ENCODE peak calls at places on chromosomes 4 and X, in nine cellular contexts. P, O, T, R, A, W, I, C and Q are unnamed samples.
A peak's percentile ranks its signal among the peaks of the same experiment; 100 is the strongest.

GRCh38 chr4:150164055-150164454 is 85.8 kb downstream of the DCLK2 start:
- DNase-seq in T (no peak), P (no peak), O (no peak), I (no peak), R (no peak), A (no peak), C (no peak), W (no peak), Q (no peak)

GRCh38 chrX:41449615-41450014 is 2.5 kb downstream of the NYX start:
- DNase-seq in R (no peak), P (peak; percentile 42), O (peak; percentile 58), I (no peak), W (no peak), T (no peak), C (no peak), A (peak; percentile 28), Q (no peak)

GRCh38 chr4:2416564-2417195 is 1.8 kb downstream of the ZFYVE28 start:
- DNase-seq in W (peak; percentile 45), R (peak; percentile 30), I (peak; percentile 81), A (no peak), C (no peak), P (peak; percentile 59), T (no peak), O (peak; percentile 69), Q (peak; percentile 72)

GRCh38 chr4:98626350-98626749 is 32.1 kb downstream of the TSPAN5 start:
- DNase-seq in P (peak; percentile 93), C (no peak), R (no peak), O (peak; percentile 76), T (peak; percentile 88), A (peak; percentile 96), I (peak; percentile 70), W (no peak), Q (no peak)

GRCh38 chrX:9681422-9681821 is 84.2 kb downstream of the GPR143 start:
- DNase-seq in C (no peak), O (peak; percentile 85), I (no peak), R (no peak), P (peak; percentile 3), W (no peak), A (peak; percentile 68), T (no peak), Q (no peak)

GRCh38 chr4:78634011-78634664 is 82.6 kb downstream of the ANXA3 start:
- DNase-seq in O (peak; percentile 36), W (no peak), I (no peak), P (peak; percentile 43), A (peak; percentile 47), C (no peak), R (no peak), T (no peak), Q (no peak)

GRCh38 chr4:145180298-145181090 is at the start of gene OTUD4:
- DNase-seq in T (peak; percentile 39), I (peak; percentile 96), O (peak; percentile 96), P (peak; percentile 98), R (peak; percentile 93), C (peak; percentile 95), W (peak; percentile 92), A (peak; percentile 93), Q (peak; percentile 98)

GRCh38 chr4:140856692-140857091 is 100.5 kb upstream of the TBC1D9 start:
- DNase-seq in A (peak; percentile 86), T (no peak), O (peak; percentile 36), W (no peak), I (peak; percentile 60), C (no peak), P (peak; percentile 80), R (no peak), Q (no peak)

GRCh38 chr4:26787461-26788340 is 72.9 kb upstream of the STIM2 start:
- DNase-seq in W (no peak), P (peak; percentile 70), I (peak; percentile 70), O (peak; percentile 35), T (no peak), C (peak; percentile 75), A (peak; percentile 79), R (peak; percentile 29), Q (no peak)

GRCh38 chr4:64465263-64465662 is 56.0 kb upstream of the TECRL start:
- DNase-seq in I (no peak), T (no peak), O (no peak), W (no peak), P (no peak), A (no peak), R (no peak), C (no peak), Q (no peak)

GRCh38 chrX:4263005-4263404 is 549.6 kb upstream of the PRKX start:
- DNase-seq in P (peak; percentile 2), O (no peak), R (no peak), I (no peak), T (no peak), A (no peak), C (no peak), W (no peak), Q (no peak)

GRCh38 chr4:68175562-68176155 is 46.0 kb upstream of the TMPRSS11F start:
- DNase-seq in A (peak; percentile 32), P (peak; percentile 71), W (peak; percentile 62), C (peak; percentile 29), T (peak; percentile 25), O (peak; percentile 60), R (no peak), I (peak; percentile 28), Q (no peak)

GRCh38 chr4:189001283-189001970 is 862.2 kb downstream of the TRIML1 start:
- DNase-seq in P (no peak), O (no peak), R (no peak), W (no peak), T (no peak), C (no peak), I (no peak), A (no peak), Q (no peak)

DNA sequence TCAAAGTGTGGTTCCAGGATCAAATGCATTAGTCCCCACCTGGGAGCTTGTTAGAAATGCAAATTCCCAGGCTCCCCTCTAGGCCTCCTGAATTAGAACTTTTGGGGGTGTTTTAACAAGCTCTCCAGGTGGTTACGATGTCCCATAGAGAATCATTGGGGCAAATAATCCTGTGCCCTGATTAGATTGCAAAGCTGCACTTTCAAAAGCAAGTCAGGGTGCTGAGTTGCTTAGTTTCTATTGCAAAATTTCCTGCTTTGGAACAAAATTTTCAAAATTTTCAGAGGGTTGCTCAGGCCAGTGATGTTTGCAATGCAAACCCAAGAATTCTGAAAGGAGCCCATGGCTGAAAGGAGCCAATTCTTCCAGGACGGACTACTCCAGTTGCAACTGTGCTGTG is 71.0 kb downstream of the MGST2 start:
- DNase-seq in P (peak; percentile 43), I (no peak), A (no peak), R (no peak), O (no peak), W (no peak), T (no peak), C (no peak), Q (no peak)
- H3K4me1 ChIP-seq in P (peaks cover 13% of the 10 kb centered on the region), I (peaks cover 6% of the 10 kb centered on the region), A (peaks cover 28% of the 10 kb centered on the region), R (peaks cover 7% of the 10 kb centered on the region), O (peaks cover 8% of the 10 kb centered on the region), W (peaks cover 22% of the 10 kb centered on the region), T (peaks cover 3% of the 10 kb centered on the region), C (peaks cover 31% of the 10 kb centered on the region), Q (peaks cover 47% of the 10 kb centered on the region)

GRCh38 chrX:7055386-7056137 is 92.0 kb upstream of the STS start:
- DNase-seq in O (no peak), C (no peak), P (no peak), T (no peak), W (no peak), I (no peak), A (no peak), R (no peak), Q (no peak)

GRCh38 chrX:7059214-7059838 is 88.2 kb upstream of the STS start:
- DNase-seq in C (no peak), P (no peak), O (no peak), A (no peak), W (no peak), I (no peak), R (no peak), T (no peak), Q (no peak)

GRCh38 chrX:7052541-7052940 is 95.0 kb upstream of the STS start:
- DNase-seq in O (no peak), W (no peak), P (no peak), T (no peak), R (no peak), C (no peak), A (no peak), I (no peak), Q (no peak)

GRCh38 chrX:7060444-7060843 is 87.1 kb upstream of the STS start:
- DNase-seq in W (no peak), I (no peak), R (no peak), A (no peak), T (no peak), C (no peak), P (no peak), O (no peak), Q (no peak)

GRCh38 chrX:7054219-7055206 is 93.0 kb upstream of the STS start:
- DNase-seq in P (no peak), A (no peak), C (no peak), T (no peak), R (no peak), O (no peak), I (no peak), W (no peak), Q (no peak)
- H3K4me1 ChIP-seq in P (no peaks in the 10 kb centered on the region), A (no peaks in the 10 kb centered on the region), C (no peaks in the 10 kb centered on the region), T (no peaks in the 10 kb centered on the region), R (no peaks in the 10 kb centered on the region), O (no peaks in the 10 kb centered on the region), I (no peaks in the 10 kb centered on the region), W (peaks cover 2% of the 10 kb centered on the region), Q (no peaks in the 10 kb centered on the region)

DNA sequence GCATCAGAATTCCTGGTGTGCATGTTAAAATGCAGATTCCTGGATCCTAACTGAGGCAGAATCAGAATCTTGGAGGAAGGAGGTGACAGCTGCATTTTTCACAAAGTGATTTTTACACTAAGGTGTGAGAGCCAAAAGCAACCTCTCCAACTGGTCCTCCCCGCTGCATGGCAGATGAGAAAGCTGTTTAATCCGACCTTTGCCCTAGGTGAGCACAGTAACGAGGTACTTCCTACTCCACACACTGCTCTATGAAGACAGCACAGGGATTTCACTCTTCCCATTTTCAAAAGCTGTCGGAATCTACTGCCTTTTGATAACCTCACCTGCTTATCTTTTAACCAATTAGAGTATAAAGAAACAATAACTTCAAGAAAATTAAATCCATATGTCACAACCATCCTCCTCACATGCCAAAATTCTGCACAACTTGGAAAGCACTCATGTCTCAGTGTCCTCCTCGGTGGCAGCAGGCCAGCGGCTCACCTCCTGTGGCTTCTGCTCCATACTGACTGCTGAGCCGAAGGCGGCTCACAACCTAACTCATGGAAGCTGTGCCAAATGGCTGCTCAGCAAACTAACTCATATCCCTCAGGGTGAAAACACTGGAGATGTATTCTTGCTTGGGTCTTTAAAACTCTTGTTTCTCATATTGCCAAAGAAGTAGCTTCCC is 3.6 kb downstream of the CASP6 start:
- DNase-seq in R (no peak), W (no peak), A (no peak), T (no peak), I (no peak), C (no peak), O (no peak), P (no peak), Q (no peak)
- H3K4me1 ChIP-seq in R (peaks cover 15% of the 10 kb centered on the region), W (peaks cover 9% of the 10 kb centered on the region), A (no peaks in the 10 kb centered on the region), T (peaks cover 13% of the 10 kb centered on the region), I (no peaks in the 10 kb centered on the region), C (peaks cover 6% of the 10 kb centered on the region), O (peaks cover 9% of the 10 kb centered on the region), P (peaks cover 12% of the 10 kb centered on the region), Q (peaks cover 12% of the 10 kb centered on the region)

DNA sequence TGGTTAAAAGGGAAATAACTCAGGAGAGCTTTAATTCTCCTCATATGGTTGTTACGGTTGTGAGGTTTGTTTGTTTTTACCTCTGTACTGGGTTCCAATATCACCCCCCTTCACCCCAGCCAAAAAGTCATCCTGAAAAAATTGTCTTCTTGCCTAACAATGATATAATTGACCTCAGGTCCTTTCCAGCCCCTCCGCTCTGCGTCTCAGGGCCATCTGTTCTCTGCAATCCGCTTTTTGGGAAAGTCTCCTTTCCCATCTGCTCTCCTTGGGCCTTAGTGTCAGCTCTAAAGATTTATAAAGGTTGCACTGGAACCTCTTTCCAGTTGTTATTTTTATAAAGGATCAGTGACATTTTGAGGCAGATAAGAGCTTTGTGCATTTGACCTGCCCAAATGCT is 33.9 kb downstream of the DLG3 start:
- DNase-seq in C (no peak), R (no peak), W (no peak), P (no peak), T (no peak), O (peak; percentile 46), I (no peak), A (no peak), Q (no peak)
- H3K4me1 ChIP-seq in C (peaks cover 39% of the 10 kb centered on the region), R (no peaks in the 10 kb centered on the region), W (peaks cover 20% of the 10 kb centered on the region), P (peaks cover 17% of the 10 kb centered on the region), T (peaks cover 3% of the 10 kb centered on the region), O (peaks cover 12% of the 10 kb centered on the region), I (peaks cover 14% of the 10 kb centered on the region), A (peaks cover 49% of the 10 kb centered on the region), Q (peaks cover 24% of the 10 kb centered on the region)